ENCODE peak calls at places on chromosomes 4 and X, in nine cellular contexts. One of them, this sample, is unnamed.

GRCh38 chr4:138560448-138560847 is 318.3 kb upstream of the SLC7A11 start:
- DNase-seq in GM10248: no peak
- DNase-seq in transverse colon: no peak
- DNase-seq in cardiac fibroblast: no peak
- DNase-seq in lung microvascular endothelial cell: no peak
- DNase-seq in activated CD4-positive, alpha-beta T cell treated with anti-CD3 and anti-CD28 coated beads, Interleukin-2, amount 50 U/mL, for 4 hours: no peak
- DNase-seq in activated T-cell treated with anti-CD3 and anti-CD28 coated beads, Interleukin-2, amount 50 U/mL, for 24 hours: no peak
- DNase-seq in NCI-H1105: no peak
- DNase-seq in Kasumi-1: no peak
- DNase-seq in this sample: no peak

GRCh38 chr4:108166038-108166437 is 2.7 kb downstream of the LEF1 start:
- DNase-seq in GM10248: no peak
- DNase-seq in activated CD4-positive, alpha-beta T cell treated with anti-CD3 and anti-CD28 coated beads, Interleukin-2, amount 50 U/mL, for 4 hours: peak; percentile 32
- DNase-seq in transverse colon: no peak
- DNase-seq in Kasumi-1: no peak
- DNase-seq in activated T-cell treated with anti-CD3 and anti-CD28 coated beads, Interleukin-2, amount 50 U/mL, for 24 hours: peak; percentile 64
- DNase-seq in cardiac fibroblast: no peak
- DNase-seq in NCI-H1105: no peak
- DNase-seq in lung microvascular endothelial cell: no peak
- DNase-seq in this sample: no peak

GRCh38 chr4:128600996-128601857 is 208.3 kb upstream of the JADE1 start:
- DNase-seq in NCI-H1105: peak; percentile 49
- DNase-seq in lung microvascular endothelial cell: peak; percentile 93
- DNase-seq in transverse colon: peak; percentile 65
- DNase-seq in activated CD4-positive, alpha-beta T cell treated with anti-CD3 and anti-CD28 coated beads, Interleukin-2, amount 50 U/mL, for 4 hours: no peak
- DNase-seq in activated T-cell treated with anti-CD3 and anti-CD28 coated beads, Interleukin-2, amount 50 U/mL, for 24 hours: no peak
- DNase-seq in cardiac fibroblast: peak; percentile 99
- DNase-seq in GM10248: no peak
- DNase-seq in Kasumi-1: no peak
- DNase-seq in this sample: peak; percentile 92

GRCh38 chr4:90425893-90426292 is 298.7 kb downstream of the CCSER1 start:
- DNase-seq in cardiac fibroblast: no peak
- DNase-seq in GM10248: no peak
- DNase-seq in activated CD4-positive, alpha-beta T cell treated with anti-CD3 and anti-CD28 coated beads, Interleukin-2, amount 50 U/mL, for 4 hours: no peak
- DNase-seq in lung microvascular endothelial cell: no peak
- DNase-seq in transverse colon: no peak
- DNase-seq in activated T-cell treated with anti-CD3 and anti-CD28 coated beads, Interleukin-2, amount 50 U/mL, for 24 hours: no peak
- DNase-seq in Kasumi-1: no peak
- DNase-seq in NCI-H1105: no peak
- DNase-seq in this sample: no peak

GRCh38 chr4:152246659-152247058 is 289.2 kb downstream of the FBXW7 start:
- DNase-seq in activated CD4-positive, alpha-beta T cell treated with anti-CD3 and anti-CD28 coated beads, Interleukin-2, amount 50 U/mL, for 4 hours: no peak
- DNase-seq in cardiac fibroblast: no peak
- DNase-seq in transverse colon: no peak
- DNase-seq in activated T-cell treated with anti-CD3 and anti-CD28 coated beads, Interleukin-2, amount 50 U/mL, for 24 hours: peak; percentile 41
- DNase-seq in GM10248: no peak
- DNase-seq in lung microvascular endothelial cell: no peak
- DNase-seq in NCI-H1105: no peak
- DNase-seq in Kasumi-1: no peak
- DNase-seq in this sample: no peak

GRCh38 chr4:26874110-26874509 is 13.5 kb downstream of the STIM2 start:
- DNase-seq in Kasumi-1: no peak
- DNase-seq in transverse colon: no peak
- DNase-seq in cardiac fibroblast: no peak
- DNase-seq in GM10248: no peak
- DNase-seq in activated T-cell treated with anti-CD3 and anti-CD28 coated beads, Interleukin-2, amount 50 U/mL, for 24 hours: no peak
- DNase-seq in lung microvascular endothelial cell: no peak
- DNase-seq in NCI-H1105: no peak
- DNase-seq in activated CD4-positive, alpha-beta T cell treated with anti-CD3 and anti-CD28 coated beads, Interleukin-2, amount 50 U/mL, for 4 hours: no peak
- DNase-seq in this sample: no peak

GRCh38 chrX:17655232-17656034 is 81.9 kb upstream of the SCML1 start:
- DNase-seq in transverse colon: no peak
- DNase-seq in cardiac fibroblast: peak; percentile 10
- DNase-seq in Kasumi-1: no peak
- DNase-seq in GM10248: no peak
- DNase-seq in activated CD4-positive, alpha-beta T cell treated with anti-CD3 and anti-CD28 coated beads, Interleukin-2, amount 50 U/mL, for 4 hours: no peak
- DNase-seq in activated T-cell treated with anti-CD3 and anti-CD28 coated beads, Interleukin-2, amount 50 U/mL, for 24 hours: peak; percentile 52
- DNase-seq in NCI-H1105: no peak
- DNase-seq in lung microvascular endothelial cell: no peak
- DNase-seq in this sample: no peak

GRCh38 chrX:18897611-18898010 is 86.3 kb downstream of the PHKA2 start:
- DNase-seq in cardiac fibroblast: no peak
- DNase-seq in transverse colon: no peak
- DNase-seq in activated T-cell treated with anti-CD3 and anti-CD28 coated beads, Interleukin-2, amount 50 U/mL, for 24 hours: no peak
- DNase-seq in lung microvascular endothelial cell: no peak
- DNase-seq in GM10248: no peak
- DNase-seq in activated CD4-positive, alpha-beta T cell treated with anti-CD3 and anti-CD28 coated beads, Interleukin-2, amount 50 U/mL, for 4 hours: no peak
- DNase-seq in NCI-H1105: no peak
- DNase-seq in Kasumi-1: no peak
- DNase-seq in this sample: no peak

GRCh38 chrX:9662148-9662547 is 103.5 kb downstream of the GPR143 start:
- DNase-seq in cardiac fibroblast: peak; percentile 79
- DNase-seq in Kasumi-1: no peak
- DNase-seq in GM10248: no peak
- DNase-seq in NCI-H1105: no peak
- DNase-seq in activated T-cell treated with anti-CD3 and anti-CD28 coated beads, Interleukin-2, amount 50 U/mL, for 24 hours: no peak
- DNase-seq in lung microvascular endothelial cell: peak; percentile 68
- DNase-seq in transverse colon: no peak
- DNase-seq in activated CD4-positive, alpha-beta T cell treated with anti-CD3 and anti-CD28 coated beads, Interleukin-2, amount 50 U/mL, for 4 hours: no peak
- DNase-seq in this sample: no peak

GRCh38 chr4:143406523-143406922 is 69.8 kb downstream of the GAB1 start:
- DNase-seq in lung microvascular endothelial cell: peak; percentile 96
- DNase-seq in GM10248: no peak
- DNase-seq in cardiac fibroblast: peak; percentile 80
- DNase-seq in NCI-H1105: no peak
- DNase-seq in activated T-cell treated with anti-CD3 and anti-CD28 coated beads, Interleukin-2, amount 50 U/mL, for 24 hours: no peak
- DNase-seq in Kasumi-1: no peak
- DNase-seq in transverse colon: peak; percentile 45
- DNase-seq in activated CD4-positive, alpha-beta T cell treated with anti-CD3 and anti-CD28 coated beads, Interleukin-2, amount 50 U/mL, for 4 hours: no peak
- DNase-seq in this sample: no peak

GRCh38 chr4:1172228-1172851 is at the start of gene SPON2:
- DNase-seq in transverse colon: no peak
- DNase-seq in GM10248: peak; percentile 36
- DNase-seq in cardiac fibroblast: peak; percentile 28
- DNase-seq in NCI-H1105: no peak
- DNase-seq in activated CD4-positive, alpha-beta T cell treated with anti-CD3 and anti-CD28 coated beads, Interleukin-2, amount 50 U/mL, for 4 hours: no peak
- DNase-seq in activated T-cell treated with anti-CD3 and anti-CD28 coated beads, Interleukin-2, amount 50 U/mL, for 24 hours: no peak
- DNase-seq in lung microvascular endothelial cell: no peak
- DNase-seq in Kasumi-1: no peak
- DNase-seq in this sample: no peak

GRCh38 chr4:168183717-168184571 is 91.6 kb downstream of the ANXA10 start:
- DNase-seq in GM10248: peak; percentile 41
- DNase-seq in Kasumi-1: peak; percentile 58
- DNase-seq in activated CD4-positive, alpha-beta T cell treated with anti-CD3 and anti-CD28 coated beads, Interleukin-2, amount 50 U/mL, for 4 hours: no peak
- DNase-seq in cardiac fibroblast: peak; percentile 66
- DNase-seq in activated T-cell treated with anti-CD3 and anti-CD28 coated beads, Interleukin-2, amount 50 U/mL, for 24 hours: no peak
- DNase-seq in lung microvascular endothelial cell: peak; percentile 66
- DNase-seq in NCI-H1105: peak; percentile 5
- DNase-seq in transverse colon: no peak
- DNase-seq in this sample: peak; percentile 12

GRCh38 chr4:53905935-53906377 is 158.4 kb downstream of the CHIC2 start:
- DNase-seq in cardiac fibroblast: peak; percentile 79
- DNase-seq in lung microvascular endothelial cell: peak; percentile 71
- DNase-seq in activated T-cell treated with anti-CD3 and anti-CD28 coated beads, Interleukin-2, amount 50 U/mL, for 24 hours: no peak
- DNase-seq in activated CD4-positive, alpha-beta T cell treated with anti-CD3 and anti-CD28 coated beads, Interleukin-2, amount 50 U/mL, for 4 hours: no peak
- DNase-seq in GM10248: no peak
- DNase-seq in Kasumi-1: peak; percentile 73
- DNase-seq in transverse colon: peak; percentile 26
- DNase-seq in NCI-H1105: no peak
- DNase-seq in this sample: no peak

GRCh38 chr4:165398570-165398969 is 19.8 kb downstream of the CPE start:
- DNase-seq in cardiac fibroblast: peak; percentile 46
- DNase-seq in transverse colon: no peak
- DNase-seq in lung microvascular endothelial cell: peak; percentile 1
- DNase-seq in activated CD4-positive, alpha-beta T cell treated with anti-CD3 and anti-CD28 coated beads, Interleukin-2, amount 50 U/mL, for 4 hours: no peak
- DNase-seq in activated T-cell treated with anti-CD3 and anti-CD28 coated beads, Interleukin-2, amount 50 U/mL, for 24 hours: no peak
- DNase-seq in NCI-H1105: peak; percentile 90
- DNase-seq in GM10248: no peak
- DNase-seq in Kasumi-1: no peak
- DNase-seq in this sample: peak; percentile 79

GRCh38 chr4:149961876-149962597 is 116.2 kb upstream of the DCLK2 start:
- DNase-seq in cardiac fibroblast: peak; percentile 66
- DNase-seq in activated T-cell treated with anti-CD3 and anti-CD28 coated beads, Interleukin-2, amount 50 U/mL, for 24 hours: no peak
- DNase-seq in lung microvascular endothelial cell: no peak
- DNase-seq in GM10248: no peak
- DNase-seq in activated CD4-positive, alpha-beta T cell treated with anti-CD3 and anti-CD28 coated beads, Interleukin-2, amount 50 U/mL, for 4 hours: no peak
- DNase-seq in Kasumi-1: peak; percentile 4
- DNase-seq in transverse colon: no peak
- DNase-seq in NCI-H1105: no peak
- DNase-seq in this sample: no peak

GRCh38 chrX:154019633-154020499 is at the start of gene IRAK1:
- DNase-seq in cardiac fibroblast: peak; percentile 47
- DNase-seq in activated CD4-positive, alpha-beta T cell treated with anti-CD3 and anti-CD28 coated beads, Interleukin-2, amount 50 U/mL, for 4 hours: peak; percentile 35
- DNase-seq in NCI-H1105: peak; percentile 47
- DNase-seq in Kasumi-1: peak; percentile 52
- DNase-seq in activated T-cell treated with anti-CD3 and anti-CD28 coated beads, Interleukin-2, amount 50 U/mL, for 24 hours: peak; percentile 78
- DNase-seq in GM10248: peak; percentile 80
- DNase-seq in transverse colon: peak; percentile 67
- DNase-seq in lung microvascular endothelial cell: peak; percentile 77
- DNase-seq in this sample: no peak

GRCh38 chr4:40506492-40506891 is 123.2 kb downstream of the RBM47 start:
- DNase-seq in cardiac fibroblast: no peak
- DNase-seq in NCI-H1105: no peak
- DNase-seq in GM10248: no peak
- DNase-seq in activated T-cell treated with anti-CD3 and anti-CD28 coated beads, Interleukin-2, amount 50 U/mL, for 24 hours: no peak
- DNase-seq in lung microvascular endothelial cell: no peak
- DNase-seq in Kasumi-1: no peak
- DNase-seq in activated CD4-positive, alpha-beta T cell treated with anti-CD3 and anti-CD28 coated beads, Interleukin-2, amount 50 U/mL, for 4 hours: no peak
- DNase-seq in transverse colon: no peak
- DNase-seq in this sample: no peak

GRCh38 chr4:175253184-175253902 is 335.2 kb downstream of the ADAM29 start:
- DNase-seq in activated T-cell treated with anti-CD3 and anti-CD28 coated beads, Interleukin-2, amount 50 U/mL, for 24 hours: no peak
- DNase-seq in cardiac fibroblast: peak; percentile 23
- DNase-seq in lung microvascular endothelial cell: no peak
- DNase-seq in activated CD4-positive, alpha-beta T cell treated with anti-CD3 and anti-CD28 coated beads, Interleukin-2, amount 50 U/mL, for 4 hours: no peak
- DNase-seq in NCI-H1105: no peak
- DNase-seq in transverse colon: no peak
- DNase-seq in Kasumi-1: peak; percentile 17
- DNase-seq in GM10248: peak; percentile 7
- DNase-seq in this sample: no peak

GRCh38 chr4:36332023-36332781 is 50.8 kb downstream of the DTHD1 start:
- DNase-seq in transverse colon: no peak
- DNase-seq in GM10248: no peak
- DNase-seq in Kasumi-1: no peak
- DNase-seq in cardiac fibroblast: peak; percentile 6
- DNase-seq in NCI-H1105: no peak
- DNase-seq in activated T-cell treated with anti-CD3 and anti-CD28 coated beads, Interleukin-2, amount 50 U/mL, for 24 hours: no peak
- DNase-seq in activated CD4-positive, alpha-beta T cell treated with anti-CD3 and anti-CD28 coated beads, Interleukin-2, amount 50 U/mL, for 4 hours: no peak
- DNase-seq in lung microvascular endothelial cell: no peak
- DNase-seq in this sample: no peak

This sample was measured in NCI-H2029 treated with DMSO at 0.1 percent for 48 hours.